ENCODE peak calls at places on chromosomes 11 and 22, in nine cellular contexts. R is CD4-positive, CD25-positive, alpha-beta regulatory T cell; A is colonic mucosa; Y is CD8-positive, alpha-beta T cell; K is mesenchymal stem cell; B is fibroblast of lung; S is GM23248; M is A549; H is IMR-90. U is an unnamed sample.

GRCh38 chr11:64251986-64252837 is 882 bp downstream of the PLCB3 start:
- DNase-seq in R (no peak), A (peak; percentile 92), Y (no peak), K (peak; percentile 51), B (peak; percentile 25), S (peak; percentile 81), M (peak; percentile 69), H (no peak), U (no peak)

GRCh38 chr22:19974935-19975706 is 33.5 kb upstream of the TXNRD2 start:
- DNase-seq in R (no peak), A (no peak), Y (no peak), K (no peak), B (no peak), S (no peak), M (no peak), H (no peak), U (no peak)

GRCh38 chr22:48905206-48905975 is 922.3 kb downstream of the BRD1 start:
- DNase-seq in R (no peak), A (no peak), Y (no peak), K (no peak), B (no peak), S (no peak), M (no peak), H (no peak), U (no peak)

GRCh38 chr11:113991170-113991569 is 16.3 kb downstream of the HTR3A start:
- DNase-seq in R (no peak), A (no peak), Y (no peak), K (peak; percentile 52), B (peak; percentile 23), S (peak; percentile 61), M (no peak), H (peak; percentile 8), U (no peak)

GRCh38 chr11:122816701-122817100 is 21.6 kb upstream of the CRTAM start:
- DNase-seq in R (no peak), A (no peak), Y (no peak), K (no peak), B (no peak), S (no peak), M (no peak), H (no peak), U (no peak)

GRCh38 chr22:50542416-50542927 is 3.2 kb upstream of the KLHDC7B start:
- DNase-seq in R (no peak), A (no peak), Y (no peak), K (no peak), B (no peak), S (peak; percentile 75), M (no peak), H (no peak), U (no peak)

GRCh38 chr22:49530671-49531532 is 296.8 kb downstream of the BRD1 start:
- DNase-seq in R (no peak), A (no peak), Y (no peak), K (no peak), B (no peak), S (no peak), M (no peak), H (no peak), U (no peak)

GRCh38 chr11:5203366-5203765 is 2.9 kb upstream of the OR51V1 start:
- DNase-seq in R (no peak), A (no peak), Y (no peak), K (no peak), B (no peak), S (peak; percentile 20), M (no peak), H (peak; percentile 71), U (no peak)

GRCh38 chr22:35205956-35206355 is 51.3 kb upstream of the HMGXB4 start:
- DNase-seq in R (no peak), A (no peak), Y (no peak), K (no peak), B (peak; percentile 57), S (peak; percentile 41), M (no peak), H (peak; percentile 72), U (no peak)

GRCh38 chr11:1874406-1875092 is 17.1 kb downstream of the PRR33 start:
- DNase-seq in R (no peak), A (no peak), Y (no peak), K (no peak), B (no peak), S (no peak), M (no peak), H (no peak), U (no peak)

GRCh38 chr11:10457901-10458300 is 2.8 kb downstream of the AMPD3 start:
- DNase-seq in R (no peak), A (no peak), Y (no peak), K (no peak), B (no peak), S (no peak), M (no peak), H (no peak), U (no peak)

GRCh38 chr11:134069996-134070845 is 1.3 kb downstream of the JAM3 start:
- DNase-seq in R (no peak), A (no peak), Y (no peak), K (no peak), B (no peak), S (no peak), M (no peak), H (no peak), U (no peak)

GRCh38 chr11:82996966-82997606 is 74.6 kb downstream of the RAB30 start:
- DNase-seq in R (peak; percentile 58), A (peak; percentile 63), Y (no peak), K (no peak), B (peak; percentile 63), S (no peak), M (no peak), H (no peak), U (no peak)
- H3K4me1 ChIP-seq in R (peaks cover 27% of the 10 kb centered on the region), A (no peaks in the 10 kb centered on the region), Y (peaks cover 28% of the 10 kb centered on the region), K (peaks cover 10% of the 10 kb centered on the region), B (peaks cover 7% of the 10 kb centered on the region), S (peaks cover 23% of the 10 kb centered on the region), M (no peaks in the 10 kb centered on the region), H (peaks cover under 1% of the 10 kb centered on the region), U (peaks cover 13% of the 10 kb centered on the region)

GRCh38 chr11:75320643-75321042 is 30.8 kb downstream of the ARRB1 start:
- DNase-seq in R (no peak), A (no peak), Y (no peak), K (no peak), B (no peak), S (no peak), M (no peak), H (no peak), U (no peak)
- H3K4me1 ChIP-seq in R (no peaks in the 10 kb centered on the region), A (peaks cover 31% of the 10 kb centered on the region), Y (peaks cover 24% of the 10 kb centered on the region), K (peaks cover 22% of the 10 kb centered on the region), B (peaks cover 3% of the 10 kb centered on the region), S (peaks cover 2% of the 10 kb centered on the region), M (peaks cover 43% of the 10 kb centered on the region), H (peaks cover 2% of the 10 kb centered on the region), U (peaks cover 10% of the 10 kb centered on the region)

GRCh38 chr22:42972592-42973535 is 42.1 kb downstream of the PACSIN2 start:
- DNase-seq in R (no peak), A (peak; percentile 46), Y (no peak), K (peak; percentile 21), B (no peak), S (no peak), M (no peak), H (no peak), U (no peak)
- H3K4me1 ChIP-seq in R (peaks cover 4% of the 10 kb centered on the region), A (peaks cover 28% of the 10 kb centered on the region), Y (no peaks in the 10 kb centered on the region), K (peaks cover 20% of the 10 kb centered on the region), B (peaks cover 3% of the 10 kb centered on the region), S (peaks cover 43% of the 10 kb centered on the region), M (peaks cover 60% of the 10 kb centered on the region), H (peaks cover 13% of the 10 kb centered on the region), U (peaks cover 1% of the 10 kb centered on the region)

GRCh38 chr11:30452114-30452513 is 129.2 kb downstream of the ARL14EP start:
- DNase-seq in R (no peak), A (no peak), Y (no peak), K (no peak), B (no peak), S (no peak), M (no peak), H (no peak), U (no peak)

GRCh38 chr11:30453705-30454104 is 130.8 kb downstream of the ARL14EP start:
- DNase-seq in R (no peak), A (no peak), Y (no peak), K (no peak), B (no peak), S (no peak), M (no peak), H (no peak), U (no peak)

GRCh38 chr11:30452842-30453241 is 129.9 kb downstream of the ARL14EP start:
- DNase-seq in R (no peak), A (no peak), Y (no peak), K (no peak), B (no peak), S (no peak), M (no peak), H (no peak), U (no peak)

GRCh38 chr11:30451642-30452041 is 128.7 kb downstream of the ARL14EP start:
- DNase-seq in R (no peak), A (no peak), Y (no peak), K (no peak), B (no peak), S (no peak), M (no peak), H (no peak), U (no peak)

GRCh38 chr11:30451167-30451566 is 128.3 kb downstream of the ARL14EP start:
- DNase-seq in R (no peak), A (no peak), Y (no peak), K (no peak), B (no peak), S (no peak), M (no peak), H (no peak), U (no peak)
- H3K4me1 ChIP-seq in R (no peaks in the 10 kb centered on the region), A (no peaks in the 10 kb centered on the region), Y (no peaks in the 10 kb centered on the region), K (no peaks in the 10 kb centered on the region), B (no peaks in the 10 kb centered on the region), S (no peaks in the 10 kb centered on the region), M (no peaks in the 10 kb centered on the region), H (no peaks in the 10 kb centered on the region), U (no peaks in the 10 kb centered on the region)

GRCh38 chr11:74330065-74330858 is 18.8 kb upstream of the P4HA3 start:
- DNase-seq in R (no peak), A (no peak), Y (no peak), K (peak; percentile 54), B (peak; percentile 82), S (peak; percentile 83), M (no peak), H (peak; percentile 80), U (no peak)
- H3K4me1 ChIP-seq in R (no peaks in the 10 kb centered on the region), A (no peaks in the 10 kb centered on the region), Y (no peaks in the 10 kb centered on the region), K (no peaks in the 10 kb centered on the region), B (peaks cover 10% of the 10 kb centered on the region), S (peaks cover 25% of the 10 kb centered on the region), M (peaks cover 18% of the 10 kb centered on the region), H (peaks cover 20% of the 10 kb centered on the region), U (no peaks in the 10 kb centered on the region)

U was measured in CD4-positive, alpha-beta memory T cell.